ENCODE peak calls at places on chromosomes 1 and 21, in six cellular contexts. O is stimulated activated effector memory CD8-positive, alpha-beta T cell treated with anti-CD3 and anti-CD28 coated beads, Interleukin-12 subunit alpha, Interleukin-12 subunit beta, amount 100 ng/mL, for 72 hours; C is EH; D is CMK; N is pulmonary artery endothelial cell; G is pons. I is an unnamed sample.

GRCh38 chr1:51313961-51314777 is 16.2 kb downstream of the TTC39A start:
- DNase-seq in D (no peak), G (no peak), N (peak), O (no peak), C (peak), I (no peak)

GRCh38 chr1:9787702-9788101 is 36.1 kb downstream of the CLSTN1 start:
- DNase-seq in G (no peak), C (no peak), N (no peak), D (no peak), O (peak), I (no peak)

GRCh38 chr1:88655685-88656299 is 28.3 kb upstream of the PKN2 start:
- DNase-seq in D (no peak), N (no peak), G (peak), C (peak), O (no peak), I (peak)

GRCh38 chr1:31623365-31623764 is 5.9 kb downstream of the HCRTR1 start:
- DNase-seq in N (no peak), D (no peak), O (no peak), G (no peak), C (no peak), I (no peak)

GRCh38 chr1:56194911-56195310 is 384.5 kb downstream of the PLPP3 start:
- DNase-seq in O (no peak), C (peak), G (no peak), N (no peak), D (no peak), I (no peak)

GRCh38 chr1:161801955-161802354 is 35.8 kb downstream of the ATF6 start:
- DNase-seq in N (no peak), G (no peak), D (no peak), O (no peak), C (no peak), I (no peak)

GRCh38 chr1:218344814-218345672 is at the start of gene TGFB2:
- DNase-seq in G (peak), D (peak), O (no peak), C (peak), N (no peak), I (peak)

GRCh38 chr21:41636636-41637625 is 129.0 kb upstream of the TMPRSS2 start:
- DNase-seq in D (no peak), O (no peak), C (no peak), G (no peak), N (no peak), I (no peak)

GRCh38 chr1:183633676-183634343 is 1.8 kb downstream of the ARPC5 start:
- DNase-seq in G (peak), D (peak), N (peak), O (no peak), C (peak), I (peak)

GRCh38 chr21:31143021-31143420 is 104.7 kb upstream of the KRTAP19-8 start:
- DNase-seq in O (no peak), C (no peak), D (no peak), N (no peak), G (no peak), I (no peak)

GRCh38 chr21:32884062-32884461 is 112.5 kb upstream of the PAXBP1 start:
- DNase-seq in G (no peak), C (no peak), D (no peak), N (no peak), O (no peak), I (no peak)

GRCh38 chr1:209590405-209590804 is 6.9 kb downstream of the CAMK1G start:
- DNase-seq in N (no peak), G (peak), C (peak), O (no peak), D (no peak), I (no peak)

GRCh38 chr1:56403321-56403720 is 176.0 kb downstream of the PLPP3 start:
- DNase-seq in D (no peak), O (no peak), G (no peak), N (no peak), C (no peak), I (no peak)

GRCh38 chr1:211932581-211933010 is 102.0 kb upstream of the LPGAT1 start:
- DNase-seq in O (no peak), N (no peak), G (no peak), D (no peak), C (no peak), I (no peak)

GRCh38 chr21:20875741-20876140 is 122.5 kb upstream of the NCAM2 start:
- DNase-seq in C (no peak), N (no peak), D (no peak), G (peak), O (no peak), I (peak)

GRCh38 chr1:230268371-230269170 is 157.6 kb downstream of the PGBD5 start:
- DNase-seq in O (no peak), D (no peak), N (peak), G (peak), C (peak), I (peak)

GRCh38 chr1:46611691-46612221 is 4.9 kb downstream of the MOB3C start:
- DNase-seq in D (no peak), C (peak), O (no peak), G (no peak), N (no peak), I (no peak)

GRCh38 chr1:33007190-33008050 is 29.3 kb downstream of the AK2 start:
- DNase-seq in N (peak), C (peak), O (no peak), G (no peak), D (no peak), I (peak)